ENCODE peak calls at places on chromosomes 12 and 14, in ten cellular contexts. Y, E, W, D, A, U, Z, X, G and I are unnamed samples.

GRCh38 chr14:74852922-74853530 is 22.9 kb downstream of the PROX2 start:
- DNase-seq in Y (no peak), E (no peak), A (no peak), X (no peak), W (no peak), Z (no peak), U (no peak), G (peak; percentile 55), D (no peak), I (peak; percentile 84)

GRCh38 chr12:81639196-81639595 is 120.0 kb downstream of the PPFIA2 start:
- DNase-seq in U (no peak), G (no peak), X (no peak), Y (no peak), Z (no peak), E (no peak), A (no peak), D (no peak), W (no peak), I (no peak)

GRCh38 chr14:23078692-23079116 is 16.2 kb downstream of the ACIN1 start:
- DNase-seq in E (peak; percentile 90), U (no peak), X (peak; percentile 55), W (no peak), G (peak; percentile 96), D (peak; percentile 78), A (no peak), Y (no peak), Z (no peak), I (peak; percentile 91)

GRCh38 chr14:31228533-31228932 is 20.9 kb upstream of the HECTD1 start:
- DNase-seq in Z (no peak), A (no peak), W (no peak), Y (no peak), E (no peak), G (peak; percentile 54), U (no peak), X (no peak), D (no peak), I (no peak)

GRCh38 chr14:49594347-49595089 is 4.2 kb upstream of the LRR1 start:
- DNase-seq in X (no peak), E (peak; percentile 83), A (no peak), U (no peak), D (no peak), Y (no peak), W (no peak), Z (no peak), G (no peak), I (no peak)

GRCh38 chr14:30608533-30609006 is 13.5 kb upstream of the SCFD1 start:
- DNase-seq in E (no peak), D (no peak), A (no peak), W (peak; percentile 32), G (no peak), Y (no peak), X (no peak), Z (no peak), U (no peak), I (no peak)

GRCh38 chr12:95943231-95943842 is at the start of gene AMDHD1:
- DNase-seq in Z (peak; percentile 77), G (peak; percentile 36), D (peak; percentile 61), Y (peak; percentile 43), U (peak; percentile 56), X (peak; percentile 56), A (no peak), E (no peak), W (peak; percentile 51), I (no peak)

GRCh38 chr14:45253754-45254300 is 825 bp upstream of the MIS18BP1 start:
- DNase-seq in U (peak; percentile 6), Z (peak; percentile 17), X (no peak), D (peak; percentile 44), Y (peak; percentile 34), G (peak; percentile 77), A (no peak), E (no peak), W (peak; percentile 14), I (no peak)

GRCh38 chr12:124595444-124595843 is 28.0 kb upstream of the NCOR2 start:
- DNase-seq in Y (no peak), Z (no peak), X (no peak), E (no peak), D (no peak), W (no peak), U (no peak), G (no peak), A (no peak), I (no peak)

GRCh38 chr12:124601699-124602098 is 34.3 kb upstream of the NCOR2 start:
- DNase-seq in Z (no peak), A (no peak), U (no peak), G (no peak), D (no peak), X (no peak), E (no peak), W (no peak), Y (no peak), I (peak; percentile 26)

GRCh38 chr12:124603143-124603542 is 35.7 kb upstream of the NCOR2 start:
- DNase-seq in U (no peak), E (no peak), X (no peak), W (no peak), Y (no peak), A (no peak), D (no peak), G (no peak), Z (no peak), I (no peak)

GRCh38 chr12:124597041-124597440 is 29.6 kb upstream of the NCOR2 start:
- DNase-seq in G (no peak), Y (no peak), U (no peak), E (no peak), Z (no peak), A (no peak), D (no peak), W (no peak), X (no peak), I (no peak)

GRCh38 chr12:124599074-124599999 is 31.9 kb upstream of the NCOR2 start:
- DNase-seq in W (no peak), A (no peak), Z (no peak), X (no peak), D (no peak), U (no peak), E (no peak), G (peak; percentile 81), Y (no peak), I (no peak)
- TF ChIP-seq CTCF in W (no peak), A (no peak), Z (no peak), X (no peak), D (no peak), U (no peak), E (no peak), G (peak; percentile 40), Y (no peak), I (peak; percentile 29)

GRCh38 chr14:56794557-56795283 is 15.6 kb downstream of the OTX2 start:
- DNase-seq in W (no peak), X (no peak), Z (peak; percentile 65), U (no peak), Y (no peak), E (no peak), A (no peak), G (no peak), D (no peak), I (no peak)

GRCh38 chr14:56797003-56797568 is 13.2 kb downstream of the OTX2 start:
- DNase-seq in Z (peak; percentile 50), D (no peak), E (no peak), W (no peak), A (no peak), Y (no peak), G (no peak), X (no peak), U (no peak), I (no peak)

GRCh38 chr14:56794088-56794556 is 16.2 kb downstream of the OTX2 start:
- DNase-seq in Z (peak; percentile 90), W (no peak), E (no peak), A (no peak), X (no peak), Y (no peak), U (no peak), G (no peak), D (no peak), I (no peak)

GRCh38 chr14:56796259-56796658 is 14.0 kb downstream of the OTX2 start:
- DNase-seq in X (no peak), Z (peak; percentile 78), U (no peak), G (no peak), D (no peak), W (no peak), Y (no peak), A (no peak), E (no peak), I (no peak)

GRCh38 chr14:56795284-56795622 is 15.0 kb downstream of the OTX2 start:
- DNase-seq in A (no peak), Y (no peak), E (no peak), U (no peak), X (no peak), D (no peak), Z (no peak), W (no peak), G (no peak), I (no peak)
- H3K27me3 ChIP-seq in A (peaks cover 59% of the 10 kb centered on the region), Y (peaks cover 89% of the 10 kb centered on the region), E (peaks cover 45% of the 10 kb centered on the region), U (no peaks in the 10 kb centered on the region), X (peaks cover 95% of the 10 kb centered on the region), D (peaks cover 35% of the 10 kb centered on the region), Z (peaks cover 83% of the 10 kb centered on the region), W (peaks cover 40% of the 10 kb centered on the region), G (no peaks in the 10 kb centered on the region), I (peaks cover 46% of the 10 kb centered on the region)

GRCh38 chr14:90383731-90384542 is 12.9 kb upstream of the CALM1 start:
- DNase-seq in U (peak; percentile 35), G (no peak), D (peak; percentile 58), X (peak; percentile 71), A (peak; percentile 62), E (peak; percentile 65), Z (peak; percentile 66), Y (peak; percentile 59), W (peak; percentile 69), I (no peak)

GRCh38 chr14:90383126-90383730 is 13.6 kb upstream of the CALM1 start:
- DNase-seq in Z (peak; percentile 100), E (peak; percentile 98), D (peak; percentile 100), A (peak; percentile 99), X (peak; percentile 100), W (peak; percentile 99), U (peak; percentile 96), Y (peak; percentile 100), G (peak; percentile 94), I (peak; percentile 96)

GRCh38 chr14:90382491-90383125 is 14.2 kb upstream of the CALM1 start:
- DNase-seq in E (peak; percentile 61), W (peak; percentile 69), D (peak; percentile 74), A (peak; percentile 82), Z (peak; percentile 76), U (peak; percentile 39), G (no peak), X (peak; percentile 69), Y (peak; percentile 74), I (no peak)

GRCh38 chr14:90381999-90382451 is 14.8 kb upstream of the CALM1 start:
- DNase-seq in A (no peak), D (peak; percentile 31), G (no peak), E (peak; percentile 18), X (peak; percentile 73), W (peak; percentile 89), Y (peak; percentile 37), U (no peak), Z (peak; percentile 75), I (no peak)

DNA sequence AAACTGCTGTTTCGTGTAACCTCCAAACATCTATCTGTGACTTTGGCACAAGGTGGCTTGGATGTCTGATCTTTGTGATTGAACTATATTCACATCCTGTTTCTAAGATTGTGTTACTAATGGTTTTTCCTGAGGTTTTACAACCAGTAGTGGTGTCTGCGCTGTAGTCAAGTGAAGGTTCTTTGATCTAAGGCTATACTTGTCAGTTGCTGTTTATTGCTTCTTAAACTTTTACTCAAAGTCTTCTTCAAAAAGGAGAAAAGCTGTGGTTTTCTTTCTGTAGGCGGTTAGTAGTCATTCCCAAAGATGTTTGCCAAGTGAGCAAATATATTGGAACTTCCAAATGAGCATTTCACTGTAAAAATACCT is 12.3 kb upstream of the CALM1 start:
- DNase-seq in U (peak; percentile 6), Z (no peak), A (no peak), E (no peak), D (no peak), Y (no peak), W (no peak), G (no peak), X (no peak), I (no peak)
- H3K4me3 ChIP-seq in U (peak overlapping the region; percentile 62), Z (peak overlapping the region; percentile 69), A (peak overlapping the region; percentile 75), E (no peak overlapping the region), D (peak overlapping the region; percentile 76), Y (no peak overlapping the region), W (no peak overlapping the region), G (peak overlapping the region; percentile 92), X (peak overlapping the region; percentile 65), I (no peak overlapping the region)

GRCh38 chr12:6073426-6073825 is 51.0 kb downstream of the VWF start:
- DNase-seq in D (peak; percentile 7), A (no peak), E (no peak), U (no peak), G (no peak), W (no peak), X (no peak), Y (no peak), Z (no peak), I (no peak)
- TF ChIP-seq CTCF in D (no peak), A (no peak), E (no peak), U (no peak), G (no peak), W (no peak), X (no peak), Y (no peak), Z (no peak), I (no peak)